ENCODE peak calls at places on chromosome 19, in four cellular contexts. D is cardiac fibroblast, N is Caco-2, P is K562. Z is an unnamed sample.

GRCh38 chr19:7705387-7706187 is 3.7 kb upstream of the FCER2 start:
- DNase-seq in D (no peak), N (no peak), P (no peak), Z (no peak)

GRCh38 chr19:32861596-32861995 is 8.0 kb downstream of the SLC7A9 start:
- DNase-seq in D (no peak), N (no peak), P (no peak), Z (no peak)

GRCh38 chr19:52170863-52171320 is 529 bp downstream of the ZNF836 start:
- DNase-seq in D (no peak), N (no peak), P (no peak), Z (no peak)

GRCh38 chr19:41265376-41266153 is 1.4 kb downstream of the HNRNPUL1 start:
- DNase-seq in D (peak; percentile 25), N (no peak), P (peak; percentile 22), Z (peak; percentile 34)

GRCh38 chr19:47798904-47799266 is 5.5 kb downstream of the TPRX1 start:
- DNase-seq in D (no peak), N (no peak), P (no peak), Z (no peak)

GRCh38 chr19:45469835-45470146 is 2.0 kb downstream of the FOSB start:
- DNase-seq in D (no peak), N (no peak), P (peak; percentile 94), Z (no peak)

GRCh38 chr19:10112037-10112751 is 701 bp downstream of the P2RY11 start:
- DNase-seq in D (peak; percentile 60), N (no peak), P (peak; percentile 13), Z (peak; percentile 37)

GRCh38 chr19:54373781-54374266 is 9.1 kb upstream of the LAIR1 start:
- DNase-seq in D (no peak), N (no peak), P (no peak), Z (no peak)

GRCh38 chr19:18098891-18099622 is 1.5 kb downstream of the MAST3 start:
- DNase-seq in D (no peak), N (no peak), P (peak; percentile 71), Z (no peak)

GRCh38 chr19:49552749-49553148 is 24.9 kb downstream of the RCN3 start:
- DNase-seq in D (no peak), N (no peak), P (no peak), Z (no peak)

GRCh38 chr19:7869910-7870511 is 4.2 kb downstream of the PRR36 start:
- DNase-seq in D (peak; percentile 19), N (peak; percentile 94), P (peak; percentile 70), Z (no peak)

GRCh38 chr19:19039901-19040300 is 6.5 kb downstream of the ARMC6 start:
- DNase-seq in D (no peak), N (no peak), P (no peak), Z (no peak)

GRCh38 chr19:50654882-50655281 is 5.6 kb downstream of the C19orf81 start:
- DNase-seq in D (no peak), N (peak; percentile 79), P (no peak), Z (no peak)

GRCh38 chr19:17777840-17778620 is 16.9 kb upstream of the B3GNT3 start:
- DNase-seq in D (peak; percentile 43), N (peak; percentile 75), P (peak; percentile 93), Z (peak; percentile 14)

GRCh38 chr19:46919324-46919723 is 58.5 kb downstream of the ARHGAP35 start:
- DNase-seq in D (no peak), N (no peak), P (no peak), Z (peak; percentile 53)

GRCh38 chr19:17753976-17754375 is 2.7 kb downstream of the FCHO1 start:
- DNase-seq in D (no peak), N (no peak), P (no peak), Z (no peak)

GRCh38 chr19:55289117-55289796 is 5.5 kb downstream of the BRSK1 start:
- DNase-seq in D (no peak), N (no peak), P (no peak), Z (no peak)

GRCh38 chr19:3075605-3076431 is 13.5 kb upstream of the TLE5 start:
- DNase-seq in D (peak; percentile 33), N (peak; percentile 61), P (peak; percentile 83), Z (no peak)

GRCh38 chr19:18281082-18282020 is at the start of gene JUND:
- DNase-seq in D (peak; percentile 98), N (peak; percentile 96), P (peak; percentile 84), Z (peak; percentile 98)

GRCh38 chr19:35732540-35733179 is 9.6 kb downstream of the IGFLR1 start:
- DNase-seq in D (no peak), N (no peak), P (no peak), Z (no peak)

GRCh38 chr19:11408591-11408990 is 10.5 kb downstream of the RGL3 start:
- DNase-seq in D (no peak), N (no peak), P (no peak), Z (no peak)

GRCh38 chr19:3642987-3643386 is 16.4 kb upstream of the CACTIN start:
- DNase-seq in D (no peak), N (peak; percentile 49), P (peak; percentile 94), Z (no peak)

GRCh38 chr19:15170345-15170744 is 30.4 kb downstream of the NOTCH3 start:
- DNase-seq in D (no peak), N (no peak), P (peak; percentile 85), Z (no peak)

GRCh38 chr19:58570770-58571574 is 2.2 kb downstream of the MZF1 start:
- DNase-seq in D (no peak), N (no peak), P (no peak), Z (no peak)

GRCh38 chr19:16041571-16042386 is 34.5 kb upstream of the TPM4 start:
- DNase-seq in D (peak; percentile 77), N (peak; percentile 71), P (peak; percentile 93), Z (peak; percentile 71)

GRCh38 chr19:7887408-7888144 is 734 bp upstream of the LRRC8E start:
- DNase-seq in D (no peak), N (no peak), P (no peak), Z (no peak)

GRCh38 chr19:57870225-57870624 is 18.6 kb downstream of the ZNF814 start:
- DNase-seq in D (no peak), N (no peak), P (no peak), Z (no peak)

GRCh38 chr19:45456500-45456815 is 11.3 kb upstream of the FOSB start:
- DNase-seq in D (no peak), N (no peak), P (no peak), Z (no peak)

DNA sequence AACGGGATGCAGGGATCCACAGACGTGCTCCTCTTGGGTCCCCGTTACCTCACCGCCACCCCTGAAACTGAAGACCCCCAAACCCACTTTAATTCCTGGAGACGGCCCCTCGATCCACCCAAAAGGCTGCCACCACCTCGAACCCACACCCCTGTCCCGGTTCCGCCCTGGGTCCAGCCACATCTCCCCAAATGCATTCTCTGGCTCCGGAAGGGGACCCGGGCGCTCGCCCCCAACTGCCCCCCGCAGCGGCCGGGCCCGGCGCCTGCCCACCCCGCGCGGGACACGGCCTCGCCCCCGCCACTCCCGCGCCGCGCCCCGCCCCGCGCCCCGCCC is 217 bp upstream of the FSTL3 start:
- DNase-seq in D (no peak), N (no peak), P (no peak), Z (no peak)
- H3K4me3 ChIP-seq in D (peak overlapping the region; percentile 79), N (peak overlapping the region; percentile 58), P (no peak overlapping the region), Z (peak overlapping the region; percentile 46)

GRCh38 chr19:1383014-1383310 is 745 bp upstream of the NDUFS7 start:
- DNase-seq in D (no peak), N (no peak), P (peak; percentile 87), Z (no peak)
- TF ChIP-seq CTCF in D (no peak), N (no peak), P (no peak), Z (no peak)

GRCh38 chr19:30073152-30074000 is 131.3 kb downstream of the URI1 start:
- DNase-seq in D (no peak), N (peak; percentile 23), P (no peak), Z (no peak)

GRCh38 chr19:30070198-30070969 is 128.3 kb downstream of the URI1 start:
- DNase-seq in D (no peak), N (no peak), P (no peak), Z (no peak)

GRCh38 chr19:30071871-30072270 is 129.8 kb downstream of the URI1 start:
- DNase-seq in D (no peak), N (no peak), P (no peak), Z (no peak)

GRCh38 chr19:30069535-30070197 is 127.6 kb downstream of the URI1 start:
- DNase-seq in D (no peak), N (no peak), P (no peak), Z (no peak)

GRCh38 chr19:30070970-30071632 is 129.1 kb downstream of the URI1 start:
- DNase-seq in D (no peak), N (no peak), P (no peak), Z (no peak)
- H3K4me3 ChIP-seq in D (no peak overlapping the region), N (no peak overlapping the region), P (no peak overlapping the region), Z (no peak overlapping the region)

GRCh38 chr19:1532003-1532402 is 8.1 kb downstream of the PLK5 start:
- DNase-seq in D (no peak), N (no peak), P (no peak), Z (no peak)

GRCh38 chr19:1528596-1529429 is 4.9 kb downstream of the PLK5 start:
- DNase-seq in D (no peak), N (no peak), P (no peak), Z (no peak)

GRCh38 chr19:1533510-1534150 is 9.8 kb downstream of the PLK5 start:
- DNase-seq in D (no peak), N (no peak), P (no peak), Z (no peak)

GRCh38 chr19:1529430-1529816 is 5.5 kb downstream of the PLK5 start:
- DNase-seq in D (no peak), N (no peak), P (no peak), Z (no peak)

GRCh38 chr19:1531587-1531986 is 7.7 kb downstream of the PLK5 start:
- DNase-seq in D (no peak), N (no peak), P (no peak), Z (no peak)
- TF ChIP-seq CTCF in D (no peak), N (no peak), P (no peak), Z (no peak)